ENCODE peak calls at places on chromosome 7, in four cellular contexts. U is HepG2, N is GM12878, Q is H1. V is an unnamed sample.

GRCh38 chr7:11831727-11832495 is at the start of gene THSD7A:
- DNase-seq in N (no peak), U (peak; percentile 7), Q (peak; percentile 10), V (peak; percentile 62)

GRCh38 chr7:47326220-47326619 is 255.7 kb downstream of the TNS3 start:
- DNase-seq in Q (no peak), U (peak; percentile 7), N (no peak), V (no peak)

GRCh38 chr7:156504687-156505545 is 135.7 kb upstream of the RNF32 start:
- DNase-seq in Q (no peak), N (no peak), U (peak; percentile 63), V (no peak)

GRCh38 chr7:7639847-7640220 is 718 bp upstream of the UMAD1 start:
- DNase-seq in N (peak; percentile 27), Q (no peak), U (peak; percentile 11), V (peak; percentile 32)

GRCh38 chr7:33981686-33982424 is 76.5 kb downstream of the BMPER start:
- DNase-seq in Q (no peak), N (no peak), U (no peak), V (no peak)

GRCh38 chr7:2823124-2823523 is 21.0 kb downstream of the GNA12 start:
- DNase-seq in N (no peak), Q (no peak), U (no peak), V (no peak)

GRCh38 chr7:39749177-39749576 is 125.8 kb downstream of the RALA start:
- DNase-seq in N (no peak), U (no peak), Q (no peak), V (no peak)

GRCh38 chr7:128682125-128682524 is 10.0 kb downstream of the GARIN1A start:
- DNase-seq in N (no peak), U (no peak), Q (no peak), V (no peak)

GRCh38 chr7:124856299-124856888 is 73.2 kb downstream of the POT1 start:
- DNase-seq in U (peak; percentile 37), Q (no peak), N (no peak), V (peak; percentile 38)

GRCh38 chr7:83677180-83677866 is 28.4 kb upstream of the SEMA3E start:
- DNase-seq in Q (no peak), U (no peak), N (no peak), V (no peak)

DNA sequence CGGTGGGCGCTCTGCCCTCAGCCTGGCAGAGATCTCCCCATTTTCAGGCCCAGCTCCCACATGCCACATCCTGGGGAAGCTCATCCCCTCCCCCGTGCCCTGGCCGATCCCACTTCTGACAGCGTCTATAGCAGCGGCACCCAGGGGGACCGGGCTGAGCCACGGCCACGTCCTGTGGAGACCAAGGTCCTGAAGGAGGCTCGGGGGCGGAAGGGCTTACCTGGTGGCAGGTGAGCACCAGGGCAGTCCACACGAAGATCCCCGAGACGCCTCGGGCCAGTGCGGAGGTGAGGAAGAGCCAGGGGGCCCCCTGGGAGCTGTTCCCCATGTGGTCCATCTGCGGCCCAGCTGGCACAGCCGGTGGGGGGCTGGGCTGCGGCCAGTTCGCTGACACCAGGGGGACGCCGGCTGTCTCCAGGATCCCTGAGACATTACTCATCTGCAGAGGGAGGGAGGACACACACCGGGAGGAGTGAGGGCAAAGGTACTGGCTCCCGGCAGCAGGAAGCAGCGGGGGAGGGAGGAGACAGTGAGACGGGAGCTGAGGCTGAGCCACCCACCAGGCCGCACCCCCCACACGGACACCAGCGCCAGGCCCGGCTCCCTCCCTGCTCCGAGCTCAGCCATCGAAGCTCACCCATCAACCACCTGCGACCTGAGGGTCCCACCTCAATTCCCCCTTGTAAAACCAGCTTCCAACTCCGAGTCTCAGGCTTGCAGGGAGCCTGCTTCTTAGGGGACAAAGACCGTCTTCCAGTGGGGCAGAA is 776 bp downstream of the TMEM184A start:
- DNase-seq in Q (no peak), U (peak; percentile 88), N (no peak), V (peak; percentile 73)
- H3K4me3 ChIP-seq in Q (no peak overlapping the region), U (peak overlapping the region; percentile 55), N (no peak overlapping the region), V (peak overlapping the region; percentile 27)

GRCh38 chr7:144594580-144594979 is 191.1 kb upstream of the NOBOX start:
- DNase-seq in Q (no peak), U (no peak), N (no peak), V (no peak)
- TF ChIP-seq ZNF274 in Q (no peak), U (no peak), N (no peak), V (no peak)

GRCh38 chr7:130297628-130298027 is 4.7 kb downstream of the CPA4 start:
- DNase-seq in N (no peak), U (no peak), Q (no peak), V (no peak)

GRCh38 chr7:130301606-130302005 is 8.6 kb downstream of the CPA4 start:
- DNase-seq in Q (no peak), U (no peak), N (no peak), V (no peak)

GRCh38 chr7:130298079-130298478 is 5.1 kb downstream of the CPA4 start:
- DNase-seq in U (no peak), N (no peak), Q (no peak), V (no peak)

GRCh38 chr7:130298927-130299326 is 6.0 kb downstream of the CPA4 start:
- DNase-seq in U (no peak), Q (no peak), N (no peak), V (no peak)

DNA sequence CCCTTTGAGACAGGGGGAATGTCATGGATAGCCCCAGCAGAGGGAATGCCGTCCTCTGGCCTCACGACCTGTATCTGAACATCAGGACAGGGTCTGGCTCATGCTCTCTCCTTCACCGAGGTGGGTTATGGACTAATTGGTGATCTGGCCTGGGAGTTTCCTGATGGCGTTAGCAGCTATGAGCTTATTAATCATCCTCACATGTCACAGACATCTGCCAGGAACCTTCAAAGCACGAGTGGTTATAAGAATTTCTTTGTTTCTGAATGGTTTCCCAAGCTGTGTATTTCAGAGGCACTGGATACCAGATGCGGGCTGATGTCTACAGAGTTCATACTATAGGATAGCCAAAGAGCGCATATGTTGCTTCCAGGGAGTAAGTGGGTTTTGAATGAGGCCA is 6.9 kb downstream of the CPA4 start:
- DNase-seq in N (no peak), Q (no peak), U (no peak), V (no peak)
- TF ChIP-seq SUZ12 in N (no peak), Q (no peak), U (no peak), V (no peak)

GRCh38 chr7:121798896-121799295 is 74.1 kb upstream of the PTPRZ1 start:
- DNase-seq in Q (peak; percentile 27), N (no peak), U (no peak), V (peak; percentile 91)
- H3K4me3 ChIP-seq in Q (no peak overlapping the region), N (no peak overlapping the region), U (no peak overlapping the region), V (no peak overlapping the region)